ENCODE peak calls at places on chromosome 15, in seven cellular contexts. U, N, M, I, B, V and H are unnamed samples.

GRCh38 chr15:77659350-77660321 is 26.9 kb upstream of the LINGO1 start:
- DNase-seq in U (no peak), B (peak; percentile 75), M (no peak), N (no peak), I (peak; percentile 85), V (peak; percentile 63), H (peak; percentile 42)

GRCh38 chr15:96416218-96416933 is 85.9 kb downstream of the NR2F2 start:
- DNase-seq in N (no peak), B (peak; percentile 63), M (no peak), I (no peak), V (no peak), U (no peak), H (no peak)

GRCh38 chr15:67543348-67543718 is 830 bp downstream of the MAP2K5 start:
- DNase-seq in V (peak; percentile 9), B (peak; percentile 25), U (no peak), M (no peak), I (peak; percentile 54), N (no peak), H (no peak)

GRCh38 chr15:71437919-71438318 is 322.6 kb downstream of the THSD4 start:
- DNase-seq in V (no peak), I (no peak), U (no peak), B (no peak), M (no peak), N (no peak), H (no peak)

GRCh38 chr15:100918690-100919480 is at the start of gene LRRK1:
- DNase-seq in M (no peak), V (peak; percentile 53), B (peak; percentile 56), N (no peak), U (no peak), I (peak; percentile 70), H (peak; percentile 42)

GRCh38 chr15:56233549-56233948 is 10.1 kb downstream of the RFX7 start:
- DNase-seq in B (no peak), N (no peak), I (no peak), V (no peak), M (no peak), U (no peak), H (no peak)

GRCh38 chr15:40558952-40559742 is 5.7 kb downstream of the CCDC32 start:
- DNase-seq in U (no peak), M (no peak), I (no peak), B (no peak), N (no peak), V (no peak), H (no peak)

GRCh38 chr15:51736069-51736468 is 1.4 kb downstream of the LYSMD2 start:
- DNase-seq in I (no peak), U (no peak), M (no peak), V (peak; percentile 26), B (no peak), N (no peak), H (no peak)

GRCh38 chr15:62021991-62022600 is 38.2 kb downstream of the VPS13C start:
- DNase-seq in U (no peak), B (peak; percentile 18), M (no peak), N (no peak), V (no peak), I (no peak), H (no peak)

GRCh38 chr15:91855684-91856553 is 2.4 kb downstream of the SLCO3A1 start:
- DNase-seq in V (no peak), M (no peak), N (no peak), I (peak; percentile 80), U (peak; percentile 61), B (peak; percentile 68), H (no peak)

GRCh38 chr15:89822951-89823701 is 8.5 kb upstream of the ANPEP start:
- DNase-seq in M (no peak), I (peak; percentile 22), U (no peak), B (no peak), N (no peak), V (peak; percentile 80), H (peak; percentile 79)

GRCh38 chr15:89825264-89825940 is 10.8 kb upstream of the ANPEP start:
- DNase-seq in B (no peak), V (no peak), I (peak; percentile 28), U (no peak), N (no peak), M (no peak), H (no peak)

GRCh38 chr15:89822611-89822950 is 7.9 kb upstream of the ANPEP start:
- DNase-seq in I (peak; percentile 18), U (no peak), V (no peak), B (no peak), N (no peak), M (no peak), H (no peak)

GRCh38 chr15:89823836-89824606 is 9.4 kb upstream of the ANPEP start:
- DNase-seq in U (no peak), N (no peak), M (no peak), I (peak; percentile 22), B (no peak), V (no peak), H (no peak)

GRCh38 chr15:89824607-89824867 is 9.9 kb upstream of the ANPEP start:
- DNase-seq in M (no peak), B (no peak), I (peak; percentile 21), U (no peak), N (no peak), V (no peak), H (no peak)
- TF ChIP-seq CTCF in M (no peak), B (no peak), I (no peak), U (no peak), N (no peak), V (no peak), H (no peak)

DNA sequence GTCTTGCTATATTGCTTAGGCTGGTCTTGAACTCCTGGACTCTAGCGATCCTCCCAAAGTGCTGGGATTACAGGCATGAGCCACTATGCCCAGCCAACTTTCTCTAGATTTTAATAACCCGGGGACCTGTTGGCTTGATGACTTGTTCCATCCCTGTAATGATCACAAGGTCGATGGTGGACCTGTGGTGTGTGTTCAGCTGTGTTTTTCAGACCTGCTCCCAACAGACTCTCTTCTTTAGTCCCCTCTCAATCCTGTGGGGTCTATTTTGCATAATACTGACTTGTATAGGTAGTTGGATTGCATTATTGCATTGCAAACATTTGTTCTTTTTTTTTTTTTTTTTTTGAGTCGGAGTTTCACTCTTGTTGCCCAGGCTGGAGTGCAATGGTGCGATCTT is 1.9 kb downstream of the MAP2K1 start:
- DNase-seq in I (no peak), V (no peak), M (no peak), N (no peak), B (no peak), U (no peak), H (no peak)
- H3K4me3 ChIP-seq in I (no peak overlapping the region), V (peak overlapping the region; percentile 87), M (no peak overlapping the region), N (no peak overlapping the region), B (peak overlapping the region; percentile 92), U (no peak overlapping the region), H (no peak overlapping the region)

GRCh38 chr15:31571676-31572075 is 245.0 kb downstream of the KLF13 start:
- DNase-seq in V (peak; percentile 8), N (no peak), I (no peak), M (no peak), U (no peak), B (no peak), H (no peak)
- TF ChIP-seq CTCF in V (peak; percentile 4), N (no peak), I (no peak), M (no peak), U (no peak), B (no peak), H (peak; percentile 25)

DNA sequence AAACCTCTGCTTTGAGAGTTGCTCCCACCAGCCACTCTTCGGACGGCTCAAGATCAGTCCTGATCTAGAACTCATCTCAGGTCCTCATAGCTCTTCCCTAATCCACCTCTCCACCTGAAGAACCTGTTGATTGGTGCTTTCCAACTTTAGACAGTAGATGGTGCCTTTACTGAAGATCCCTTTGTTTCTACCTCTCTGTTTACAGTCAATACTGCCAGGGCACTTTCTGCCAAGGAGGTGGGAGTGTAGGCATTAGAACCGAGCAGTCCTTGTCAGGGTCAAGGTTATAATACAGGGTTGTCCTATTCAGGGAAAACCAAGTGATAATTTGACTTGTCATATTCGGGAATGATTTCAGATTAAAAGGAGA is 1.2 kb downstream of the CGNL1 start:
- DNase-seq in N (no peak), I (no peak), V (no peak), B (no peak), M (no peak), U (no peak), H (no peak)
- H3K4me3 ChIP-seq in N (no peak overlapping the region), I (no peak overlapping the region), V (no peak overlapping the region), B (peak overlapping the region; percentile 86), M (no peak overlapping the region), U (no peak overlapping the region), H (no peak overlapping the region)

DNA sequence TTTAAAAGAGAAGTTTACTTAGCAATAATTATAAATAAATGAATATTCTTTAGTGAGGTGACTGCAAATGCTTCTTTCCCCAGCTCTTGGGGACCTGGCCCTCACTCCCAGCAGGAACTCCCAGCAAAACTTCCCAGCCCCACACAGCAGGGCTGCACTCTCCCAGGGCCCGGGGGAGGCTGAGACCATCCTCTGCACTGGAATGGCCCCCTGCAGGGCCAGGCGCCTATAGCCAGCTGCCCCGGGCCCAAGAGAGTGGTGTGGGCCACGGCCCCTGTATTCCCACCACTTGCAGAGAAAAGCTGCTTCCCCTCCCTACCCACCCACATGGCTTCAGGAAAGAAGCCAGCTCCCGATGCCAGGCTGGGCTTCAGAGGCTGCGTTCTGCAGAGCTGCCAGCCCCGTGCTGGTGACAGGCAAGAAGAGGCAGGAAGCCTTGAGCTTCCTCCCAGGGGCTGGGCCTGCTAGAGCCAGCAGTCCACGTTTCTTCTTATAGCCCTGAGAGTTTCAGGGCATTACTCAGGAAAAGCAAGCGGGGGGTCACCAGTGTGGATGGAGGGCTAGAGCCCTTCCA is 20.0 kb downstream of the IDH2 start:
- DNase-seq in N (no peak), V (no peak), I (no peak), M (no peak), B (peak; percentile 56), U (no peak), H (no peak)
- TF ChIP-seq CTCF in N (no peak), V (no peak), I (no peak), M (no peak), B (no peak), U (no peak), H (no peak)

GRCh38 chr15:99703603-99704443 is 29.4 kb downstream of the LYSMD4 start:
- DNase-seq in V (peak; percentile 97), M (peak; percentile 89), N (peak; percentile 86), B (peak; percentile 16), U (no peak), I (no peak), H (peak; percentile 89)
- H3K4me3 ChIP-seq in V (no peak overlapping the region), M (no peak overlapping the region), N (no peak overlapping the region), B (no peak overlapping the region), U (no peak overlapping the region), I (no peak overlapping the region), H (no peak overlapping the region)

DNA sequence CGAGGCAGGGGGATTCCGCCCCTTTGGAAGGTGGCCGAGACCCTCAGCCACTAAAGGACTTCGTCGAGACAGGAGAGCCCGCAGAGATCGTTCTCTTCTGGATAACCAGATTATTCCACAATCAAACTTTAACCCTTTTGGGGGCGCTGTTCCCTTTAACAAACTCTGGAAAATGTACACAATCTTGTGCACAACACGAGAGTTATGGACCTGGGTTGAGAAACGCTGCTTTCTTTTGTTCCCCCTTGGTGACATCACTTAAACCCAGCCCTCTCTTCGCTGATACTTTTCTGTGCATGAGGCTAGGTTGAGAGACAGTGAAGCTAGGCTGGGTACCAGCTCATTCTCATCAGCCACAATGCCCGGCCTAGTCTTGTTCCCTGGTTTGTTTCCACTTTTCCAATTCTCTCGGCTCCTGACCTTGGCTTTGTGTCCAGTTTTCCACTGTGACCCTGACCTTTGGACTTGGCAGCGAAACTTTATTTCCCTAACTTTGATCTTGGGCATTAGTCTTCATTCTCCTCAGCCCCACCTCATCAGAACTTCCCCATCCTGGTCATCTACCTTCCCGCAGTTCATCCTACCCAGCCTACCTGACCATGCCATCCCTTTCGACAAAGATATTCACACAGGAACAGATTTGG is 797 bp upstream of the ADPGK start:
- DNase-seq in U (no peak), I (no peak), M (peak; percentile 24), N (peak; percentile 82), V (peak; percentile 91), B (peak; percentile 86), H (peak; percentile 84)
- TF ChIP-seq CTCF in U (no peak), I (peak; percentile 37), M (peak; percentile 51), N (peak; percentile 53), V (peak; percentile 46), B (peak; percentile 67), H (peak; percentile 64)